ENCODE peak calls at places on chromosome 11, in seven cellular contexts. One of them, this sample, is unnamed.
A peak's percentile ranks its signal among the peaks of the same experiment; 100 is the strongest.

GRCh38 chr11:1701041-1701807 is 4.2 kb downstream of the KRTAP5-6 start:
- DNase-seq in fibroblast of mammary gland: no peak
- DNase-seq in epithelial cell of prostate: no peak
- DNase-seq in stimulated activated CD8-positive, alpha-beta memory T cell treated with anti-CD3 and anti-CD28 coated beads, Interleukin-4, amount 100 ng/mL, for 4 hours: no peak
- DNase-seq in SW480: no peak
- DNase-seq in upper lobe of right lung: no peak
- DNase-seq in NCI-H1092: no peak
- DNase-seq in this sample: no peak

GRCh38 chr11:34250732-34251639 is 106.8 kb downstream of the ABTB2 start:
- DNase-seq in upper lobe of right lung: peak; percentile 69
- DNase-seq in SW480: peak; percentile 91
- DNase-seq in epithelial cell of prostate: no peak
- DNase-seq in stimulated activated CD8-positive, alpha-beta memory T cell treated with anti-CD3 and anti-CD28 coated beads, Interleukin-4, amount 100 ng/mL, for 4 hours: peak; percentile 57
- DNase-seq in fibroblast of mammary gland: peak; percentile 36
- DNase-seq in NCI-H1092: no peak
- DNase-seq in this sample: peak; percentile 84

GRCh38 chr11:56876621-56877312 is 111.9 kb upstream of the OR5AK2 start:
- DNase-seq in fibroblast of mammary gland: peak; percentile 76
- DNase-seq in stimulated activated CD8-positive, alpha-beta memory T cell treated with anti-CD3 and anti-CD28 coated beads, Interleukin-4, amount 100 ng/mL, for 4 hours: no peak
- DNase-seq in upper lobe of right lung: no peak
- DNase-seq in epithelial cell of prostate: peak; percentile 40
- DNase-seq in SW480: no peak
- DNase-seq in NCI-H1092: no peak
- DNase-seq in this sample: no peak

GRCh38 chr11:134939905-134940304 is 527.9 kb upstream of the B3GAT1 start:
- DNase-seq in stimulated activated CD8-positive, alpha-beta memory T cell treated with anti-CD3 and anti-CD28 coated beads, Interleukin-4, amount 100 ng/mL, for 4 hours: no peak
- DNase-seq in epithelial cell of prostate: no peak
- DNase-seq in upper lobe of right lung: no peak
- DNase-seq in NCI-H1092: no peak
- DNase-seq in fibroblast of mammary gland: no peak
- DNase-seq in SW480: no peak
- DNase-seq in this sample: no peak

GRCh38 chr11:59221438-59221837 is 8.7 kb upstream of the MPEG1 start:
- DNase-seq in stimulated activated CD8-positive, alpha-beta memory T cell treated with anti-CD3 and anti-CD28 coated beads, Interleukin-4, amount 100 ng/mL, for 4 hours: no peak
- DNase-seq in NCI-H1092: no peak
- DNase-seq in SW480: no peak
- DNase-seq in epithelial cell of prostate: no peak
- DNase-seq in upper lobe of right lung: no peak
- DNase-seq in fibroblast of mammary gland: peak; percentile 90
- DNase-seq in this sample: no peak

GRCh38 chr11:121543981-121544380 is 91.2 kb upstream of the SORL1-AS1 start:
- DNase-seq in epithelial cell of prostate: no peak
- DNase-seq in stimulated activated CD8-positive, alpha-beta memory T cell treated with anti-CD3 and anti-CD28 coated beads, Interleukin-4, amount 100 ng/mL, for 4 hours: no peak
- DNase-seq in SW480: no peak
- DNase-seq in upper lobe of right lung: no peak
- DNase-seq in NCI-H1092: no peak
- DNase-seq in fibroblast of mammary gland: no peak
- DNase-seq in this sample: no peak

GRCh38 chr11:71395010-71395560 is 53.1 kb downstream of the DHCR7 start:
- DNase-seq in fibroblast of mammary gland: no peak
- DNase-seq in epithelial cell of prostate: no peak
- DNase-seq in stimulated activated CD8-positive, alpha-beta memory T cell treated with anti-CD3 and anti-CD28 coated beads, Interleukin-4, amount 100 ng/mL, for 4 hours: no peak
- DNase-seq in upper lobe of right lung: no peak
- DNase-seq in NCI-H1092: no peak
- DNase-seq in SW480: no peak
- DNase-seq in this sample: no peak

GRCh38 chr11:26286472-26287066 is 45.4 kb upstream of the ANO3 start:
- DNase-seq in stimulated activated CD8-positive, alpha-beta memory T cell treated with anti-CD3 and anti-CD28 coated beads, Interleukin-4, amount 100 ng/mL, for 4 hours: no peak
- DNase-seq in NCI-H1092: no peak
- DNase-seq in SW480: peak; percentile 21
- DNase-seq in fibroblast of mammary gland: peak; percentile 45
- DNase-seq in upper lobe of right lung: no peak
- DNase-seq in epithelial cell of prostate: no peak
- DNase-seq in this sample: no peak

GRCh38 chr11:96620464-96621044 is 230.7 kb downstream of the JRKL start:
- DNase-seq in SW480: peak; percentile 2
- DNase-seq in NCI-H1092: no peak
- DNase-seq in stimulated activated CD8-positive, alpha-beta memory T cell treated with anti-CD3 and anti-CD28 coated beads, Interleukin-4, amount 100 ng/mL, for 4 hours: no peak
- DNase-seq in fibroblast of mammary gland: no peak
- DNase-seq in epithelial cell of prostate: no peak
- DNase-seq in upper lobe of right lung: no peak
- DNase-seq in this sample: no peak

GRCh38 chr11:94602430-94603372 is 35.5 kb downstream of the PIWIL4 start:
- DNase-seq in epithelial cell of prostate: peak; percentile 77
- DNase-seq in stimulated activated CD8-positive, alpha-beta memory T cell treated with anti-CD3 and anti-CD28 coated beads, Interleukin-4, amount 100 ng/mL, for 4 hours: no peak
- DNase-seq in NCI-H1092: no peak
- DNase-seq in upper lobe of right lung: peak; percentile 71
- DNase-seq in SW480: peak; percentile 86
- DNase-seq in fibroblast of mammary gland: peak; percentile 91
- DNase-seq in this sample: peak; percentile 82

GRCh38 chr11:36446135-36446534 is 63.9 kb downstream of the TRAF6 start:
- DNase-seq in upper lobe of right lung: no peak
- DNase-seq in NCI-H1092: no peak
- DNase-seq in SW480: no peak
- DNase-seq in fibroblast of mammary gland: no peak
- DNase-seq in stimulated activated CD8-positive, alpha-beta memory T cell treated with anti-CD3 and anti-CD28 coated beads, Interleukin-4, amount 100 ng/mL, for 4 hours: no peak
- DNase-seq in epithelial cell of prostate: no peak
- DNase-seq in this sample: no peak

GRCh38 chr11:111557425-111558111 is 17.0 kb downstream of the LAYN start:
- DNase-seq in NCI-H1092: no peak
- DNase-seq in epithelial cell of prostate: peak; percentile 77
- DNase-seq in SW480: no peak
- DNase-seq in fibroblast of mammary gland: peak; percentile 98
- DNase-seq in upper lobe of right lung: no peak
- DNase-seq in stimulated activated CD8-positive, alpha-beta memory T cell treated with anti-CD3 and anti-CD28 coated beads, Interleukin-4, amount 100 ng/mL, for 4 hours: no peak
- DNase-seq in this sample: no peak

GRCh38 chr11:111785886-111786412 is 19.8 kb upstream of the PPP2R1B start:
- DNase-seq in fibroblast of mammary gland: no peak
- DNase-seq in upper lobe of right lung: no peak
- DNase-seq in NCI-H1092: no peak
- DNase-seq in stimulated activated CD8-positive, alpha-beta memory T cell treated with anti-CD3 and anti-CD28 coated beads, Interleukin-4, amount 100 ng/mL, for 4 hours: no peak
- DNase-seq in SW480: no peak
- DNase-seq in epithelial cell of prostate: no peak
- DNase-seq in this sample: no peak

GRCh38 chr11:45974806-45975205 is 52.4 kb downstream of the LARGE2 start:
- DNase-seq in stimulated activated CD8-positive, alpha-beta memory T cell treated with anti-CD3 and anti-CD28 coated beads, Interleukin-4, amount 100 ng/mL, for 4 hours: no peak
- DNase-seq in SW480: no peak
- DNase-seq in NCI-H1092: no peak
- DNase-seq in upper lobe of right lung: no peak
- DNase-seq in epithelial cell of prostate: no peak
- DNase-seq in fibroblast of mammary gland: peak; percentile 82
- DNase-seq in this sample: no peak

GRCh38 chr11:122642472-122642922 is 13.0 kb upstream of the UBASH3B start:
- DNase-seq in SW480: peak; percentile 66
- DNase-seq in upper lobe of right lung: no peak
- DNase-seq in fibroblast of mammary gland: peak; percentile 82
- DNase-seq in stimulated activated CD8-positive, alpha-beta memory T cell treated with anti-CD3 and anti-CD28 coated beads, Interleukin-4, amount 100 ng/mL, for 4 hours: no peak
- DNase-seq in epithelial cell of prostate: no peak
- DNase-seq in NCI-H1092: no peak
- DNase-seq in this sample: peak; percentile 14

GRCh38 chr11:101436511-101437142 is 147.2 kb downstream of the TRPC6 start:
- DNase-seq in NCI-H1092: peak; percentile 18
- DNase-seq in upper lobe of right lung: no peak
- DNase-seq in epithelial cell of prostate: no peak
- DNase-seq in SW480: peak; percentile 44
- DNase-seq in stimulated activated CD8-positive, alpha-beta memory T cell treated with anti-CD3 and anti-CD28 coated beads, Interleukin-4, amount 100 ng/mL, for 4 hours: no peak
- DNase-seq in fibroblast of mammary gland: peak; percentile 59
- DNase-seq in this sample: peak; percentile 50

This sample was measured in aorta.